ENCODE peak calls at places on chromosomes 5 and 9, in nine cellular contexts. X is lower lobe of right lung; F is stomach; Y is epithelial cell of esophagus; I is AG04450; T is B cell; C is activated CD8-positive, alpha-beta T cell treated with anti-CD3 and anti-CD28 coated beads for 36 hours; P is ovary; J is WERI-Rb-1. O is an unnamed sample.

GRCh38 chr9:19934301-19934868 is 145.5 kb upstream of the SLC24A2 start:
- DNase-seq in Y (peak; percentile 36), P (peak; percentile 43), J (no peak), X (no peak), I (no peak), T (no peak), F (peak; percentile 32), C (no peak), O (peak; percentile 50)

GRCh38 chr9:72509635-72510034 is 11.8 kb upstream of the TMC1 start:
- DNase-seq in P (no peak), I (no peak), Y (peak; percentile 59), T (no peak), F (no peak), C (no peak), X (no peak), J (no peak), O (no peak)

GRCh38 chr9:132651259-132651658 is 18.5 kb downstream of the DDX31 start:
- DNase-seq in C (peak; percentile 9), P (no peak), I (peak; percentile 90), F (no peak), X (no peak), T (no peak), J (peak; percentile 42), Y (peak; percentile 65), O (no peak)

GRCh38 chr5:138449501-138450239 is 10.8 kb downstream of the REEP2 start:
- DNase-seq in P (peak; percentile 94), I (peak; percentile 59), T (peak; percentile 84), F (peak; percentile 94), J (peak; percentile 89), Y (peak; percentile 82), X (peak; percentile 93), C (peak; percentile 92), O (peak; percentile 96)

GRCh38 chr5:173051746-173052145 is 4.4 kb upstream of the CREBRF start:
- DNase-seq in P (no peak), X (no peak), Y (no peak), T (no peak), C (no peak), F (no peak), J (no peak), I (no peak), O (no peak)

GRCh38 chr5:11903614-11904269 is 504 bp downstream of the CTNND2 start:
- DNase-seq in F (no peak), I (no peak), X (no peak), P (no peak), T (peak; percentile 1), Y (peak; percentile 10), C (peak; percentile 2), J (peak; percentile 59), O (peak; percentile 77)

GRCh38 chr9:131304676-131305366 is 15.3 kb downstream of the PLPP7 start:
- DNase-seq in J (no peak), X (no peak), T (no peak), I (no peak), Y (peak; percentile 34), F (no peak), C (no peak), P (no peak), O (no peak)

GRCh38 chr5:82513739-82514138 is 235.6 kb upstream of the RPS23 start:
- DNase-seq in F (no peak), T (no peak), C (no peak), X (no peak), J (no peak), Y (no peak), I (no peak), P (no peak), O (peak; percentile 2)

GRCh38 chr5:56585466-56585865 is 229.9 kb upstream of the MAP3K1 start:
- DNase-seq in F (no peak), J (no peak), C (no peak), P (no peak), T (no peak), Y (peak; percentile 82), X (no peak), I (no peak), O (no peak)

GRCh38 chr5:93503598-93504067 is 77.4 kb downstream of the NR2F1-AS1 start:
- DNase-seq in J (no peak), I (peak; percentile 77), Y (peak; percentile 85), X (no peak), C (no peak), P (no peak), T (no peak), F (no peak), O (no peak)

GRCh38 chr5:132253452-132254320 is 3.8 kb upstream of the PDLIM4 start:
- DNase-seq in J (peak; percentile 4), I (no peak), X (no peak), Y (peak; percentile 30), F (no peak), T (no peak), P (no peak), C (no peak), O (no peak)

GRCh38 chr9:117184173-117184572 is 230.7 kb downstream of the ASTN2 start:
- DNase-seq in P (no peak), X (no peak), Y (no peak), I (no peak), J (no peak), T (no peak), C (no peak), F (no peak), O (no peak)

GRCh38 chr5:113293613-113294340 is 141.0 kb downstream of the TSSK1B start:
- DNase-seq in I (no peak), T (peak; percentile 7), Y (peak; percentile 55), J (no peak), X (no peak), C (peak; percentile 37), F (no peak), P (peak; percentile 59), O (peak; percentile 36)

GRCh38 chr5:172312286-172312685 is 28.7 kb upstream of the UBTD2 start:
- DNase-seq in C (no peak), P (no peak), X (no peak), Y (no peak), F (no peak), T (no peak), I (no peak), J (no peak), O (no peak)

GRCh38 chr5:18024542-18024941 is 390.3 kb downstream of the TAF11L14 start:
- DNase-seq in I (no peak), F (no peak), P (no peak), T (no peak), C (no peak), Y (no peak), J (no peak), X (no peak), O (no peak)

GRCh38 chr5:177018341-177018740 is 4.2 kb upstream of the ZNF346 start:
- DNase-seq in F (no peak), X (no peak), C (no peak), Y (no peak), T (no peak), J (no peak), P (no peak), I (no peak), O (no peak)
- TF ChIP-seq CTCF in F (no peak), X (no peak), C (no peak), Y (no peak), T (no peak), J (no peak), P (no peak), I (no peak), O (no peak)

GRCh38 chr5:140791111-140791510 is 3.5 kb upstream of the PCDHA2 start:
- DNase-seq in X (no peak), F (no peak), T (no peak), P (no peak), Y (no peak), I (no peak), C (no peak), J (no peak), O (no peak)

GRCh38 chr5:140796718-140797095 is 2.1 kb downstream of the PCDHA2 start:
- DNase-seq in C (no peak), Y (no peak), F (no peak), I (no peak), X (no peak), T (no peak), P (no peak), J (no peak), O (no peak)

GRCh38 chr5:140795259-140795641 is 598 bp downstream of the PCDHA2 start:
- DNase-seq in J (no peak), P (no peak), X (no peak), T (no peak), I (no peak), Y (no peak), F (no peak), C (no peak), O (no peak)

GRCh38 chr5:140794594-140795258 is at the start of gene PCDHA2:
- DNase-seq in X (no peak), F (no peak), C (no peak), J (no peak), I (no peak), T (no peak), Y (no peak), P (no peak), O (no peak)
- TF ChIP-seq CTCF in X (no peak), F (no peak), C (no peak), J (no peak), I (no peak), T (no peak), Y (no peak), P (no peak), O (peak; percentile 27)

GRCh38 chr5:163531272-163531671 is 25.9 kb downstream of the MAT2B start:
- DNase-seq in F (no peak), Y (no peak), X (no peak), I (no peak), P (no peak), C (no peak), J (no peak), T (no peak), O (no peak)
- TF ChIP-seq CTCF in F (no peak), Y (no peak), X (no peak), I (no peak), P (no peak), C (no peak), J (no peak), T (no peak), O (no peak)

GRCh38 chr9:2065704-2066103 is 50.6 kb downstream of the SMARCA2 start:
- DNase-seq in F (no peak), T (no peak), Y (peak; percentile 15), P (no peak), X (no peak), I (no peak), J (no peak), C (no peak), O (no peak)

DNA sequence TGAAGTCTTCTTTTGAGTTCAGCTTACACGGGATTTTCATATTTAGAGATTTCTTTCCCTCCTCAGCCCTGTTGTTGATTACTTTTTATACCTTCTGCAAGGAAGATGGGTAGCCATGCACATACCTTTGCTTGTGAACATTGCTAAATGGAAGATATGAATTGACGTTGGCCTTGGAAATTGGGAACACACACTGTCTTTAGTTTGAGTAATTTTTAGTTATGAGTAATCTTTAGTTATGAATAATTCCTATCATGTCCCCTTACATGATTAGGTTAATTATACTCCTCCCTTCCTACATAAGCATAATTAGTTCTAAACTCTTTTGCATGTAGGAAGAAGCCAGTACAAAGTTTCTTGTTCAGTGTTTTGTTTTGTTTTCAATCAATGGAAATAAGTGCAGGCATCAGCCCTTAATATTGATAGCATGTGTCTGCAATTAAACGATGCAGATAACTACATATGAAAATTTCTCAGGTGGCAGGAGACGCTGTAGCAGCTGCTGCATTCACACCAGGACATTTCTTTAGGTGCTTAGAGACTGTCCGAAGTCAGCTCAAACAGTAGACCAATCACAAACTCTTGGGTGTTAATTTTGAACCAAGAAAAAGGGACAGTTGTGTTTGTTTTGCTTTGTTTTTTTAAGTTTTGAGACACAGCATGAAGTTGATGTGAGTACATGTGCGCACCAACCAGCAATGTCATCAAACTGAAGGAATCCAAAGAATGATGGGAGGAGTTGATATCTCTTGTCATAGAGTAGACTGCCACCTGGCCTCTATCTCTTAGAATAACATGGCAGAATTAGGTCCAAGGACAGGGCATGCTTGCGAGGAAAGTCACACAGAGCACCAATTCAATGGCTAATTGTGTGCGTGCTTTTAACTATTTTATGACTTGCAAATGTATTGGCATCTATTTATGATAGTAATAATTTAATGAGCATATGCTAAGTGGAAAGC is 51.4 kb downstream of the SMARCA2 start:
- DNase-seq in P (no peak), Y (peak; percentile 52), J (no peak), X (no peak), C (no peak), F (no peak), T (peak; percentile 12), I (no peak), O (no peak)
- TF ChIP-seq CTCF in P (no peak), Y (peak; percentile 25), J (no peak), X (peak; percentile 37), C (peak; percentile 22), F (no peak), T (peak; percentile 29), I (no peak), O (no peak)